ENCODE peak calls at places on chromosomes 2 and 18, in six cellular contexts. One of them, this sample, is unnamed.

GRCh38 chr2:237669129-237669627 is 41.8 kb downstream of the LRRFIP1 start:
- DNase-seq in AG04449: no peak
- DNase-seq in ELF-1: no peak
- DNase-seq in NCI-H1417: peak; percentile 47
- DNase-seq in GM23338: no peak
- DNase-seq in Peyer's patch: no peak
- DNase-seq in this sample: no peak

GRCh38 chr18:33157893-33158292 is 282.6 kb downstream of the CCDC178 start:
- DNase-seq in NCI-H1417: peak; percentile 52
- DNase-seq in Peyer's patch: no peak
- DNase-seq in AG04449: no peak
- DNase-seq in GM23338: no peak
- DNase-seq in ELF-1: no peak
- DNase-seq in this sample: peak; percentile 0

GRCh38 chr2:237096911-237097310 is 11.2 kb downstream of the COPS8 start:
- DNase-seq in Peyer's patch: no peak
- DNase-seq in ELF-1: no peak
- DNase-seq in GM23338: no peak
- DNase-seq in AG04449: no peak
- DNase-seq in NCI-H1417: no peak
- DNase-seq in this sample: no peak

GRCh38 chr18:39448942-39449341 is 1883.3 kb upstream of the CELF4 start:
- DNase-seq in AG04449: no peak
- DNase-seq in GM23338: no peak
- DNase-seq in Peyer's patch: no peak
- DNase-seq in NCI-H1417: no peak
- DNase-seq in ELF-1: no peak
- DNase-seq in this sample: no peak

GRCh38 chr18:69349912-69350597 is 50.6 kb upstream of the DOK6 start:
- DNase-seq in AG04449: no peak
- DNase-seq in GM23338: no peak
- DNase-seq in NCI-H1417: no peak
- DNase-seq in Peyer's patch: no peak
- DNase-seq in ELF-1: no peak
- DNase-seq in this sample: no peak

GRCh38 chr2:111252436-111252835 is 131.7 kb downstream of the BCL2L11 start:
- DNase-seq in AG04449: no peak
- DNase-seq in Peyer's patch: no peak
- DNase-seq in GM23338: no peak
- DNase-seq in NCI-H1417: no peak
- DNase-seq in ELF-1: no peak
- DNase-seq in this sample: no peak

GRCh38 chr2:71811726-71812125 is 335.9 kb downstream of the CYP26B1 start:
- DNase-seq in Peyer's patch: no peak
- DNase-seq in NCI-H1417: no peak
- DNase-seq in GM23338: no peak
- DNase-seq in AG04449: no peak
- DNase-seq in ELF-1: no peak
- DNase-seq in this sample: no peak

GRCh38 chr18:22391571-22392359 is 25.9 kb downstream of the CTAGE1 start:
- DNase-seq in GM23338: no peak
- DNase-seq in AG04449: peak; percentile 51
- DNase-seq in NCI-H1417: no peak
- DNase-seq in Peyer's patch: peak; percentile 82
- DNase-seq in ELF-1: no peak
- DNase-seq in this sample: no peak

GRCh38 chr18:61551586-61551985 is 218.4 kb downstream of the CDH20 start:
- DNase-seq in ELF-1: peak; percentile 69
- DNase-seq in GM23338: peak; percentile 91
- DNase-seq in NCI-H1417: peak; percentile 69
- DNase-seq in Peyer's patch: peak; percentile 53
- DNase-seq in AG04449: peak; percentile 62
- DNase-seq in this sample: peak; percentile 88

GRCh38 chr18:66511810-66512209 is 92.1 kb downstream of the CDH19 start:
- DNase-seq in ELF-1: no peak
- DNase-seq in NCI-H1417: no peak
- DNase-seq in Peyer's patch: no peak
- DNase-seq in GM23338: no peak
- DNase-seq in AG04449: no peak
- DNase-seq in this sample: peak; percentile 32

GRCh38 chr2:45554764-45555163 is 56.3 kb downstream of the SRBD1 start:
- DNase-seq in ELF-1: no peak
- DNase-seq in NCI-H1417: no peak
- DNase-seq in GM23338: no peak
- DNase-seq in AG04449: no peak
- DNase-seq in Peyer's patch: no peak
- DNase-seq in this sample: no peak

GRCh38 chr2:192379736-192380135 is 185.0 kb upstream of the TMEFF2 start:
- DNase-seq in AG04449: no peak
- DNase-seq in NCI-H1417: no peak
- DNase-seq in Peyer's patch: no peak
- DNase-seq in GM23338: no peak
- DNase-seq in ELF-1: no peak
- DNase-seq in this sample: no peak

GRCh38 chr2:67399831-67400489 is 2.8 kb downstream of the ETAA1 start:
- DNase-seq in NCI-H1417: no peak
- DNase-seq in Peyer's patch: no peak
- DNase-seq in AG04449: no peak
- DNase-seq in ELF-1: no peak
- DNase-seq in GM23338: no peak
- DNase-seq in this sample: peak; percentile 32

GRCh38 chr18:79401494-79402208 is 5.9 kb downstream of the NFATC1 start:
- DNase-seq in AG04449: no peak
- DNase-seq in GM23338: no peak
- DNase-seq in NCI-H1417: no peak
- DNase-seq in ELF-1: peak; percentile 33
- DNase-seq in Peyer's patch: peak; percentile 70
- DNase-seq in this sample: no peak

GRCh38 chr2:284896-285492 is 2.9 kb downstream of the ALKAL2 start:
- DNase-seq in GM23338: no peak
- DNase-seq in ELF-1: peak; percentile 8
- DNase-seq in NCI-H1417: no peak
- DNase-seq in Peyer's patch: no peak
- DNase-seq in AG04449: no peak
- DNase-seq in this sample: no peak

GRCh38 chr2:207836526-207837133 is 66.9 kb upstream of the FZD5 start:
- DNase-seq in ELF-1: peak; percentile 28
- DNase-seq in GM23338: peak; percentile 49
- DNase-seq in Peyer's patch: no peak
- DNase-seq in AG04449: no peak
- DNase-seq in NCI-H1417: no peak
- DNase-seq in this sample: peak; percentile 50

GRCh38 chr2:29269095-29270090 is 154.2 kb downstream of the CLIP4 start:
- DNase-seq in NCI-H1417: no peak
- DNase-seq in AG04449: no peak
- DNase-seq in ELF-1: no peak
- DNase-seq in Peyer's patch: no peak
- DNase-seq in GM23338: no peak
- DNase-seq in this sample: peak; percentile 18

GRCh38 chr2:159592446-159592845 is 23.9 kb downstream of the BAZ2B start:
- DNase-seq in Peyer's patch: no peak
- DNase-seq in ELF-1: no peak
- DNase-seq in AG04449: no peak
- DNase-seq in NCI-H1417: no peak
- DNase-seq in GM23338: no peak
- DNase-seq in this sample: peak; percentile 31

GRCh38 chr2:224938670-224939309 is 103.5 kb downstream of the DOCK10 start:
- DNase-seq in ELF-1: no peak
- DNase-seq in Peyer's patch: no peak
- DNase-seq in AG04449: no peak
- DNase-seq in GM23338: no peak
- DNase-seq in NCI-H1417: no peak
- DNase-seq in this sample: no peak

GRCh38 chr2:158025263-158025996 is 76.2 kb upstream of the UPP2 start:
- DNase-seq in AG04449: peak; percentile 2
- DNase-seq in NCI-H1417: no peak
- DNase-seq in ELF-1: no peak
- DNase-seq in Peyer's patch: no peak
- DNase-seq in GM23338: no peak
- DNase-seq in this sample: no peak

GRCh38 chr2:10647451-10647850 is 42.3 kb downstream of the NOL10 start:
- DNase-seq in AG04449: no peak
- DNase-seq in ELF-1: no peak
- DNase-seq in GM23338: no peak
- DNase-seq in Peyer's patch: no peak
- DNase-seq in NCI-H1417: no peak
- DNase-seq in this sample: no peak

GRCh38 chr2:38909872-38910271 is 20.2 kb downstream of the ARHGEF33 start:
- DNase-seq in NCI-H1417: no peak
- DNase-seq in GM23338: no peak
- DNase-seq in Peyer's patch: no peak
- DNase-seq in ELF-1: no peak
- DNase-seq in AG04449: no peak
- DNase-seq in this sample: no peak

GRCh38 chr2:86396304-86396785 is 44.8 kb upstream of the KDM3A start:
- DNase-seq in ELF-1: peak; percentile 16
- DNase-seq in NCI-H1417: no peak
- DNase-seq in GM23338: peak; percentile 59
- DNase-seq in Peyer's patch: peak; percentile 70
- DNase-seq in AG04449: no peak
- DNase-seq in this sample: peak; percentile 47

GRCh38 chr18:43277164-43277600 is at the start of gene SYT4:
- DNase-seq in Peyer's patch: no peak
- DNase-seq in GM23338: peak; percentile 93
- DNase-seq in AG04449: no peak
- DNase-seq in NCI-H1417: peak; percentile 77
- DNase-seq in ELF-1: peak; percentile 88
- DNase-seq in this sample: peak; percentile 96

GRCh38 chr2:216802516-216803265 is 57.2 kb downstream of the TNP1 start:
- DNase-seq in GM23338: no peak
- DNase-seq in Peyer's patch: no peak
- DNase-seq in AG04449: no peak
- DNase-seq in ELF-1: no peak
- DNase-seq in NCI-H1417: no peak
- DNase-seq in this sample: no peak

GRCh38 chr2:147846382-147847081 is 1.7 kb downstream of the ACVR2A start:
- DNase-seq in AG04449: no peak
- DNase-seq in Peyer's patch: no peak
- DNase-seq in NCI-H1417: no peak
- DNase-seq in GM23338: no peak
- DNase-seq in ELF-1: no peak
- DNase-seq in this sample: no peak

GRCh38 chr2:202660796-202661195 is 26.0 kb downstream of the FAM117B start:
- DNase-seq in GM23338: no peak
- DNase-seq in ELF-1: no peak
- DNase-seq in Peyer's patch: no peak
- DNase-seq in NCI-H1417: no peak
- DNase-seq in AG04449: no peak
- DNase-seq in this sample: no peak

GRCh38 chr18:47343291-47343690 is 91.8 kb upstream of the SKOR2 start:
- DNase-seq in Peyer's patch: no peak
- DNase-seq in NCI-H1417: no peak
- DNase-seq in GM23338: no peak
- DNase-seq in ELF-1: no peak
- DNase-seq in AG04449: peak; percentile 23
- DNase-seq in this sample: no peak

GRCh38 chr2:120890566-120891360 is 155.1 kb downstream of the GLI2 start:
- DNase-seq in GM23338: no peak
- DNase-seq in Peyer's patch: no peak
- DNase-seq in AG04449: no peak
- DNase-seq in NCI-H1417: no peak
- DNase-seq in ELF-1: no peak
- DNase-seq in this sample: no peak

GRCh38 chr18:77376043-77376732 is 126.5 kb downstream of the GALR1 start:
- DNase-seq in NCI-H1417: no peak
- DNase-seq in Peyer's patch: no peak
- DNase-seq in GM23338: peak; percentile 26
- DNase-seq in AG04449: no peak
- DNase-seq in ELF-1: no peak
- DNase-seq in this sample: no peak

GRCh38 chr2:102209474-102209873 is 22.7 kb downstream of the IL1RL2 start:
- DNase-seq in Peyer's patch: no peak
- DNase-seq in AG04449: no peak
- DNase-seq in ELF-1: no peak
- DNase-seq in GM23338: no peak
- DNase-seq in NCI-H1417: no peak
- DNase-seq in this sample: no peak

GRCh38 chr18:79523221-79523737 is 127.5 kb downstream of the NFATC1 start:
- DNase-seq in AG04449: no peak
- DNase-seq in NCI-H1417: no peak
- DNase-seq in Peyer's patch: peak; percentile 65
- DNase-seq in ELF-1: no peak
- DNase-seq in GM23338: no peak
- DNase-seq in this sample: no peak

GRCh38 chr2:46188041-46188715 is 109.0 kb upstream of the EPAS1 start:
- DNase-seq in GM23338: no peak
- DNase-seq in NCI-H1417: no peak
- DNase-seq in ELF-1: no peak
- DNase-seq in Peyer's patch: peak; percentile 36
- DNase-seq in AG04449: no peak
- DNase-seq in this sample: no peak

GRCh38 chr18:45167631-45168225 is 447.5 kb upstream of the SLC14A2 start:
- DNase-seq in NCI-H1417: no peak
- DNase-seq in ELF-1: no peak
- DNase-seq in GM23338: no peak
- DNase-seq in Peyer's patch: no peak
- DNase-seq in AG04449: no peak
- DNase-seq in this sample: no peak

GRCh38 chr2:120344991-120345975 is 653 bp upstream of the INHBB start:
- DNase-seq in GM23338: peak; percentile 40
- DNase-seq in ELF-1: peak; percentile 37
- DNase-seq in NCI-H1417: peak; percentile 4
- DNase-seq in AG04449: no peak
- DNase-seq in Peyer's patch: no peak
- DNase-seq in this sample: no peak

GRCh38 chr2:18362696-18363095 is 197.8 kb downstream of the RDH14 start:
- DNase-seq in ELF-1: no peak
- DNase-seq in GM23338: no peak
- DNase-seq in NCI-H1417: no peak
- DNase-seq in AG04449: peak; percentile 88
- DNase-seq in Peyer's patch: no peak
- DNase-seq in this sample: no peak

GRCh38 chr18:41906528-41907256 is 48.3 kb upstream of the PIK3C3 start:
- DNase-seq in NCI-H1417: peak; percentile 6
- DNase-seq in Peyer's patch: no peak
- DNase-seq in AG04449: peak; percentile 7
- DNase-seq in ELF-1: peak; percentile 9
- DNase-seq in GM23338: peak; percentile 67
- DNase-seq in this sample: peak; percentile 71

GRCh38 chr2:80943487-80943886 is 638.9 kb upstream of the LRRTM1 start:
- DNase-seq in NCI-H1417: no peak
- DNase-seq in ELF-1: no peak
- DNase-seq in AG04449: no peak
- DNase-seq in GM23338: no peak
- DNase-seq in Peyer's patch: no peak
- DNase-seq in this sample: no peak

GRCh38 chr2:198587726-198588125 is 783.3 kb downstream of the PLCL1 start:
- DNase-seq in GM23338: no peak
- DNase-seq in NCI-H1417: no peak
- DNase-seq in ELF-1: no peak
- DNase-seq in AG04449: no peak
- DNase-seq in Peyer's patch: no peak
- DNase-seq in this sample: no peak